ENCODE peak calls at places on chromosomes 6 and 20, in six cellular contexts. L is breast epithelium, A is fibroblast of lung, T is body of pancreas, W is GM20000, O is heart left ventricle. B is an unnamed sample.

GRCh38 chr6:6220718-6221117 is 99.7 kb downstream of the F13A1 start:
- DNase-seq in O (no peak), T (no peak), W (no peak), L (no peak), A (no peak), B (no peak)

GRCh38 chr6:143673638-143674037 is 4.1 kb upstream of the PHACTR2 start:
- DNase-seq in O (no peak), A (peak; percentile 87), W (no peak), T (no peak), L (no peak), B (no peak)

GRCh38 chr6:148596886-148597455 is 149.9 kb upstream of the UST start:
- DNase-seq in A (no peak), L (no peak), W (no peak), O (no peak), T (no peak), B (no peak)

GRCh38 chr6:158642097-158642601 is 2.4 kb downstream of the DYNLT1 start:
- DNase-seq in T (no peak), W (no peak), L (no peak), A (peak; percentile 95), O (peak; percentile 50), B (no peak)

GRCh38 chr6:33877982-33878381 is 74.2 kb upstream of the MLN start:
- DNase-seq in A (no peak), O (no peak), W (no peak), T (peak; percentile 55), L (no peak), B (no peak)

GRCh38 chr6:140011537-140011936 is 637.1 kb upstream of the CITED2 start:
- DNase-seq in T (no peak), W (no peak), O (no peak), L (no peak), A (no peak), B (no peak)

GRCh38 chr20:11274137-11274536 is 600.3 kb upstream of the JAG1 start:
- DNase-seq in A (peak; percentile 62), L (no peak), O (peak; percentile 44), T (peak; percentile 46), W (peak; percentile 51), B (no peak)

GRCh38 chr6:118872318-118872717 is 21.6 kb upstream of the ASF1A start:
- DNase-seq in L (no peak), A (no peak), W (no peak), T (no peak), O (no peak), B (no peak)

GRCh38 chr6:55898342-55898741 is 23.0 kb upstream of the BMP5 start:
- DNase-seq in O (no peak), W (no peak), L (no peak), T (no peak), A (peak; percentile 52), B (no peak)

GRCh38 chr20:15011631-15012030 is 674.2 kb upstream of the FLRT3 start:
- DNase-seq in T (no peak), O (no peak), W (no peak), A (no peak), L (no peak), B (no peak)

GRCh38 chr6:64580346-64580745 is 944.7 kb downstream of the PHF3 start:
- DNase-seq in T (no peak), A (peak; percentile 4), O (no peak), W (no peak), L (no peak), B (no peak)

GRCh38 chr6:42009844-42010184 is 40.5 kb upstream of the TAF8 start:
- DNase-seq in T (no peak), O (no peak), W (no peak), L (no peak), A (no peak), B (no peak)

GRCh38 chr6:161594412-161594811 is 320.6 kb upstream of the AGPAT4 start:
- DNase-seq in W (no peak), A (no peak), O (no peak), T (no peak), L (no peak), B (no peak)

GRCh38 chr20:51616060-51616459 is 73.5 kb upstream of the NFATC2 start:
- DNase-seq in W (no peak), A (no peak), T (no peak), O (no peak), L (no peak), B (no peak)
- TF ChIP-seq CTCF in W (no peak), A (no peak), T (no peak), O (no peak), L (no peak), B (no peak)

GRCh38 chr6:27183082-27183832 is 64.2 kb upstream of the PRSS16 start:
- DNase-seq in O (peak; percentile 37), L (no peak), W (no peak), A (no peak), T (no peak), B (no peak)
- TF ChIP-seq CTCF in O (no peak), L (no peak), W (no peak), A (no peak), T (no peak), B (no peak)

GRCh38 chr6:107080036-107080435 is 35.3 kb downstream of the BEND3 start:
- DNase-seq in L (no peak), O (no peak), W (no peak), A (no peak), T (no peak), B (no peak)
- TF ChIP-seq CTCF in L (no peak), O (no peak), W (no peak), A (no peak), T (peak; percentile 6), B (peak; percentile 48)

GRCh38 chr20:49699200-49699992 is 14.3 kb downstream of the B4GALT5 start:
- DNase-seq in O (no peak), L (no peak), W (peak; percentile 52), T (no peak), A (peak; percentile 87), B (no peak)
- TF ChIP-seq CTCF in O (no peak), L (no peak), W (no peak), T (no peak), A (no peak), B (no peak)